ENCODE peak calls at places on chromosomes 13 and 19, in six cellular contexts. P, F, O, E, J and X are unnamed samples.

GRCh38 chr13:96238861-96239260 is 149.0 kb downstream of the HS6ST3 start:
- DNase-seq in P (no peak), J (no peak), F (no peak), O (no peak), E (peak), X (no peak)

GRCh38 chr13:31556376-31556775 is 182.9 kb upstream of the RXFP2 start:
- DNase-seq in E (no peak), J (no peak), F (peak), P (no peak), O (no peak), X (no peak)

GRCh38 chr19:44847144-44848035 is 1.3 kb downstream of the NECTIN2 start:
- DNase-seq in E (peak), F (peak), O (no peak), P (no peak), J (peak), X (peak)

GRCh38 chr19:53254451-53255341 is at the start of gene ZNF677:
- DNase-seq in F (peak), E (peak), J (peak), P (peak), O (peak), X (peak)

GRCh38 chr19:13998426-13998825 is 7.7 kb downstream of the RFX1 start:
- DNase-seq in E (no peak), P (no peak), J (no peak), O (no peak), F (no peak), X (no peak)

GRCh38 chr19:39502640-39503417 is 4.1 kb downstream of the DLL3 start:
- DNase-seq in J (no peak), O (peak), F (peak), E (peak), P (no peak), X (no peak)

GRCh38 chr13:73902296-73902695 is 231.9 kb downstream of the KLF12 start:
- DNase-seq in F (no peak), P (no peak), O (no peak), J (no peak), E (no peak), X (no peak)

GRCh38 chr19:12098040-12098439 is 33.5 kb downstream of the ZNF844 start:
- DNase-seq in E (no peak), O (no peak), P (no peak), J (no peak), F (no peak), X (no peak)

GRCh38 chr13:51728972-51729371 is 75.0 kb downstream of the DHRS12 start:
- DNase-seq in J (peak), E (peak), P (no peak), O (no peak), F (peak), X (no peak)

GRCh38 chr13:93794197-93794885 is 567.7 kb downstream of the GPC6 start:
- DNase-seq in F (no peak), O (no peak), J (no peak), E (no peak), P (no peak), X (no peak)

GRCh38 chr19:18657590-18658365 is 20.9 kb downstream of the KLHL26 start:
- DNase-seq in J (peak), E (peak), O (no peak), P (no peak), F (peak), X (no peak)

GRCh38 chr13:101648766-101649489 is 196.5 kb downstream of the ITGBL1 start:
- DNase-seq in F (no peak), P (no peak), O (no peak), J (no peak), E (no peak), X (no peak)

GRCh38 chr13:27654816-27655215 is 33.1 kb downstream of the POLR1D start:
- DNase-seq in E (no peak), O (no peak), F (no peak), P (no peak), J (no peak), X (no peak)

GRCh38 chr19:29528946-29529645 is 3.3 kb downstream of the VSTM2B start:
- DNase-seq in F (no peak), E (no peak), O (no peak), P (no peak), J (peak), X (no peak)

GRCh38 chr19:3375221-3376088 is 9.1 kb downstream of the NFIC start:
- DNase-seq in O (peak), E (peak), P (no peak), J (peak), F (peak), X (peak)